ENCODE peak calls at places on chromosome 14, in seven cellular contexts. V, D, S, I, E, O and B are unnamed samples.

GRCh38 chr14:69039287-69039628 is 60.2 kb upstream of the ACTN1 start:
- DNase-seq in V (no peak), D (peak), S (no peak), I (no peak), E (no peak), O (no peak), B (peak)

GRCh38 chr14:95048771-95049312 is 108.5 kb downstream of the DICER1 start:
- DNase-seq in V (no peak), D (no peak), S (no peak), I (no peak), E (no peak), O (no peak), B (no peak)

GRCh38 chr14:72515779-72516770 is 377.8 kb downstream of the DPF3 start:
- DNase-seq in V (no peak), D (no peak), S (no peak), I (no peak), E (no peak), O (no peak), B (no peak)

GRCh38 chr14:51283402-51283825 is 43.4 kb downstream of the TMX1 start:
- DNase-seq in V (no peak), D (peak), S (peak), I (no peak), E (peak), O (no peak), B (peak)

GRCh38 chr14:42140001-42140400 is 533.3 kb downstream of the LRFN5 start:
- DNase-seq in V (no peak), D (no peak), S (no peak), I (no peak), E (no peak), O (no peak), B (no peak)

GRCh38 chr14:36317650-36318049 is 2.8 kb downstream of the MBIP start:
- DNase-seq in V (no peak), D (no peak), S (no peak), I (no peak), E (no peak), O (no peak), B (peak)

GRCh38 chr14:98742001-98742400 is 530.0 kb downstream of the BCL11B start:
- DNase-seq in V (no peak), D (no peak), S (no peak), I (no peak), E (no peak), O (no peak), B (no peak)

GRCh38 chr14:32374155-32374554 is 45.1 kb downstream of the AKAP6 start:
- DNase-seq in V (no peak), D (no peak), S (no peak), I (no peak), E (no peak), O (no peak), B (no peak)

GRCh38 chr14:77208266-77208978 is 26.8 kb downstream of the TMEM63C start:
- DNase-seq in V (peak), D (no peak), S (peak), I (peak), E (peak), O (peak), B (peak)

GRCh38 chr14:94953541-94954260 is 183.8 kb upstream of the GSC start:
- DNase-seq in V (no peak), D (no peak), S (no peak), I (no peak), E (no peak), O (no peak), B (no peak)

GRCh38 chr14:92491782-92492181 is 21.8 kb upstream of the RIN3 start:
- DNase-seq in V (no peak), D (no peak), S (no peak), I (no peak), E (peak), O (peak), B (no peak)

GRCh38 chr14:22200977-22201605 is 387.9 kb downstream of the DAD1 start:
- DNase-seq in V (no peak), D (no peak), S (peak), I (no peak), E (no peak), O (no peak), B (peak)

GRCh38 chr14:71533396-71533795 is 398.8 kb upstream of the RGS6 start:
- DNase-seq in V (no peak), D (no peak), S (no peak), I (no peak), E (no peak), O (no peak), B (no peak)

GRCh38 chr14:44846232-44846824 is 115.4 kb downstream of the KLHL28 start:
- DNase-seq in V (no peak), D (no peak), S (peak), I (no peak), E (peak), O (no peak), B (peak)

GRCh38 chr14:94144765-94145164 is 15.4 kb upstream of the IFI27L2 start:
- DNase-seq in V (no peak), D (no peak), S (no peak), I (no peak), E (no peak), O (no peak), B (no peak)

GRCh38 chr14:68792022-68792829 is 641 bp downstream of the ZFP36L1 start:
- DNase-seq in V (peak), D (no peak), S (no peak), I (no peak), E (no peak), O (peak), B (no peak)

GRCh38 chr14:104114421-104115130 is 23.8 kb upstream of the KIF26A start:
- DNase-seq in V (peak), D (no peak), S (no peak), I (no peak), E (no peak), O (no peak), B (no peak)

GRCh38 chr14:29982993-29983392 is 55.3 kb upstream of the PRKD1 start:
- DNase-seq in V (no peak), D (no peak), S (no peak), I (no peak), E (no peak), O (no peak), B (no peak)

GRCh38 chr14:78688503-78688902 is 518.3 kb downstream of the NRXN3 start:
- DNase-seq in V (no peak), D (no peak), S (no peak), I (no peak), E (no peak), O (no peak), B (no peak)

GRCh38 chr14:93137864-93138263 is 22.1 kb upstream of the ITPK1 start:
- DNase-seq in V (no peak), D (no peak), S (no peak), I (no peak), E (peak), O (peak), B (no peak)

GRCh38 chr14:91515979-91516378 is 5.9 kb upstream of the PPP4R3A start:
- DNase-seq in V (no peak), D (no peak), S (no peak), I (no peak), E (no peak), O (no peak), B (no peak)

GRCh38 chr14:66401447-66402095 is 84.6 kb upstream of the CCDC196 start:
- DNase-seq in V (no peak), D (no peak), S (no peak), I (no peak), E (peak), O (no peak), B (no peak)

GRCh38 chr14:45610303-45610702 is 357.3 kb upstream of the MIS18BP1 start:
- DNase-seq in V (no peak), D (peak), S (no peak), I (no peak), E (no peak), O (no peak), B (peak)

GRCh38 chr14:80136358-80136757 is 74.9 kb downstream of the DIO2 start:
- DNase-seq in V (no peak), D (no peak), S (no peak), I (no peak), E (no peak), O (no peak), B (no peak)